ENCODE peak calls at places on chromosomes 1 and 21, in nine cellular contexts. One of them, this sample, is unnamed.

GRCh38 chr1:230160957-230161771 is 94.1 kb downstream of the GALNT2 start:
- DNase-seq in esophagus squamous epithelium: no peak
- DNase-seq in suprapubic skin: no peak
- DNase-seq in colonic mucosa: no peak
- DNase-seq in lower lobe of right lung: no peak
- DNase-seq in neural crest cell: no peak
- DNase-seq in uterus: no peak
- DNase-seq in right atrium auricular region: peak
- DNase-seq in choroid plexus epithelial cell: no peak
- DNase-seq in this sample: no peak

GRCh38 chr1:209505044-209505443 is 78.5 kb upstream of the CAMK1G start:
- DNase-seq in esophagus squamous epithelium: no peak
- DNase-seq in choroid plexus epithelial cell: no peak
- DNase-seq in uterus: no peak
- DNase-seq in neural crest cell: no peak
- DNase-seq in lower lobe of right lung: no peak
- DNase-seq in colonic mucosa: no peak
- DNase-seq in suprapubic skin: no peak
- DNase-seq in right atrium auricular region: no peak
- DNase-seq in this sample: no peak

GRCh38 chr21:17640821-17641220 is 28.1 kb upstream of the BTG3 start:
- DNase-seq in uterus: no peak
- DNase-seq in right atrium auricular region: no peak
- DNase-seq in lower lobe of right lung: no peak
- DNase-seq in esophagus squamous epithelium: no peak
- DNase-seq in choroid plexus epithelial cell: no peak
- DNase-seq in colonic mucosa: no peak
- DNase-seq in suprapubic skin: no peak
- DNase-seq in neural crest cell: no peak
- DNase-seq in this sample: no peak

GRCh38 chr1:219302697-219303096 is 129.0 kb downstream of the LYPLAL1 start:
- DNase-seq in uterus: no peak
- DNase-seq in neural crest cell: no peak
- DNase-seq in choroid plexus epithelial cell: no peak
- DNase-seq in colonic mucosa: no peak
- DNase-seq in lower lobe of right lung: no peak
- DNase-seq in right atrium auricular region: no peak
- DNase-seq in suprapubic skin: no peak
- DNase-seq in esophagus squamous epithelium: no peak
- DNase-seq in this sample: no peak

GRCh38 chr1:29639741-29640427 is 403.6 kb downstream of the PTPRU start:
- DNase-seq in right atrium auricular region: no peak
- DNase-seq in uterus: no peak
- DNase-seq in esophagus squamous epithelium: no peak
- DNase-seq in colonic mucosa: no peak
- DNase-seq in neural crest cell: no peak
- DNase-seq in suprapubic skin: peak
- DNase-seq in lower lobe of right lung: no peak
- DNase-seq in choroid plexus epithelial cell: peak
- DNase-seq in this sample: no peak

GRCh38 chr1:234368320-234369032 is 4.8 kb upstream of the COA6 start:
- DNase-seq in right atrium auricular region: no peak
- DNase-seq in neural crest cell: no peak
- DNase-seq in choroid plexus epithelial cell: no peak
- DNase-seq in suprapubic skin: no peak
- DNase-seq in colonic mucosa: no peak
- DNase-seq in lower lobe of right lung: no peak
- DNase-seq in esophagus squamous epithelium: no peak
- DNase-seq in uterus: no peak
- DNase-seq in this sample: no peak

GRCh38 chr1:57422271-57423134 is 1.4 kb downstream of the DAB1 start:
- DNase-seq in suprapubic skin: no peak
- DNase-seq in uterus: no peak
- DNase-seq in neural crest cell: peak
- DNase-seq in colonic mucosa: no peak
- DNase-seq in choroid plexus epithelial cell: peak
- DNase-seq in right atrium auricular region: no peak
- DNase-seq in esophagus squamous epithelium: no peak
- DNase-seq in lower lobe of right lung: no peak
- DNase-seq in this sample: peak

GRCh38 chr1:200367841-200368534 is 41.8 kb downstream of the ZNF281 start:
- DNase-seq in choroid plexus epithelial cell: peak
- DNase-seq in right atrium auricular region: no peak
- DNase-seq in lower lobe of right lung: no peak
- DNase-seq in colonic mucosa: no peak
- DNase-seq in neural crest cell: no peak
- DNase-seq in esophagus squamous epithelium: no peak
- DNase-seq in uterus: no peak
- DNase-seq in suprapubic skin: no peak
- DNase-seq in this sample: no peak

GRCh38 chr1:156725683-156726280 is 2.5 kb upstream of the METTL25B start:
- DNase-seq in neural crest cell: peak
- DNase-seq in suprapubic skin: peak
- DNase-seq in colonic mucosa: peak
- DNase-seq in choroid plexus epithelial cell: peak
- DNase-seq in right atrium auricular region: peak
- DNase-seq in uterus: peak
- DNase-seq in esophagus squamous epithelium: no peak
- DNase-seq in lower lobe of right lung: peak
- DNase-seq in this sample: peak

GRCh38 chr1:111139234-111139955 is 498 bp downstream of the DRAM2 start:
- DNase-seq in choroid plexus epithelial cell: peak
- DNase-seq in lower lobe of right lung: no peak
- DNase-seq in esophagus squamous epithelium: no peak
- DNase-seq in suprapubic skin: no peak
- DNase-seq in colonic mucosa: peak
- DNase-seq in neural crest cell: peak
- DNase-seq in uterus: no peak
- DNase-seq in right atrium auricular region: no peak
- DNase-seq in this sample: peak

GRCh38 chr21:24870633-24871032 is 736.6 kb downstream of the MRPL39 start:
- DNase-seq in suprapubic skin: no peak
- DNase-seq in lower lobe of right lung: no peak
- DNase-seq in esophagus squamous epithelium: no peak
- DNase-seq in colonic mucosa: no peak
- DNase-seq in uterus: no peak
- DNase-seq in right atrium auricular region: no peak
- DNase-seq in choroid plexus epithelial cell: no peak
- DNase-seq in neural crest cell: no peak
- DNase-seq in this sample: no peak

GRCh38 chr1:207240325-207241095 is 81.0 kb upstream of the CD55 start:
- DNase-seq in colonic mucosa: no peak
- DNase-seq in right atrium auricular region: no peak
- DNase-seq in neural crest cell: no peak
- DNase-seq in suprapubic skin: no peak
- DNase-seq in esophagus squamous epithelium: no peak
- DNase-seq in lower lobe of right lung: no peak
- DNase-seq in uterus: no peak
- DNase-seq in choroid plexus epithelial cell: peak
- DNase-seq in this sample: no peak

GRCh38 chr1:184669400-184669799 is 85.3 kb downstream of the EDEM3 start:
- DNase-seq in uterus: no peak
- DNase-seq in suprapubic skin: no peak
- DNase-seq in colonic mucosa: no peak
- DNase-seq in right atrium auricular region: no peak
- DNase-seq in neural crest cell: no peak
- DNase-seq in esophagus squamous epithelium: no peak
- DNase-seq in lower lobe of right lung: no peak
- DNase-seq in choroid plexus epithelial cell: no peak
- DNase-seq in this sample: no peak

GRCh38 chr1:51941528-51941927 is 49.0 kb downstream of the RAB3B start:
- DNase-seq in choroid plexus epithelial cell: peak
- DNase-seq in lower lobe of right lung: no peak
- DNase-seq in uterus: no peak
- DNase-seq in neural crest cell: no peak
- DNase-seq in right atrium auricular region: no peak
- DNase-seq in esophagus squamous epithelium: no peak
- DNase-seq in suprapubic skin: no peak
- DNase-seq in colonic mucosa: no peak
- DNase-seq in this sample: no peak

GRCh38 chr1:51937112-51937511 is 53.4 kb downstream of the RAB3B start:
- DNase-seq in choroid plexus epithelial cell: no peak
- DNase-seq in colonic mucosa: no peak
- DNase-seq in lower lobe of right lung: no peak
- DNase-seq in suprapubic skin: no peak
- DNase-seq in uterus: no peak
- DNase-seq in neural crest cell: no peak
- DNase-seq in esophagus squamous epithelium: no peak
- DNase-seq in right atrium auricular region: no peak
- DNase-seq in this sample: no peak

GRCh38 chr1:51942281-51942680 is 48.2 kb downstream of the RAB3B start:
- DNase-seq in choroid plexus epithelial cell: no peak
- DNase-seq in colonic mucosa: no peak
- DNase-seq in neural crest cell: no peak
- DNase-seq in suprapubic skin: no peak
- DNase-seq in right atrium auricular region: no peak
- DNase-seq in lower lobe of right lung: no peak
- DNase-seq in uterus: no peak
- DNase-seq in esophagus squamous epithelium: no peak
- DNase-seq in this sample: no peak

GRCh38 chr1:51936531-51936930 is 54.0 kb downstream of the RAB3B start:
- DNase-seq in colonic mucosa: no peak
- DNase-seq in right atrium auricular region: no peak
- DNase-seq in lower lobe of right lung: no peak
- DNase-seq in neural crest cell: no peak
- DNase-seq in uterus: no peak
- DNase-seq in esophagus squamous epithelium: no peak
- DNase-seq in suprapubic skin: no peak
- DNase-seq in choroid plexus epithelial cell: peak
- DNase-seq in this sample: no peak
- TF ChIP-seq CTCF in colonic mucosa: no peak
- TF ChIP-seq CTCF in right atrium auricular region: no peak
- TF ChIP-seq CTCF in lower lobe of right lung: no peak
- TF ChIP-seq CTCF in neural crest cell: no peak
- TF ChIP-seq CTCF in uterus: no peak
- TF ChIP-seq CTCF in esophagus squamous epithelium: no peak
- TF ChIP-seq CTCF in suprapubic skin: no peak
- TF ChIP-seq CTCF in choroid plexus epithelial cell: peak
- TF ChIP-seq CTCF in this sample: no peak

DNA sequence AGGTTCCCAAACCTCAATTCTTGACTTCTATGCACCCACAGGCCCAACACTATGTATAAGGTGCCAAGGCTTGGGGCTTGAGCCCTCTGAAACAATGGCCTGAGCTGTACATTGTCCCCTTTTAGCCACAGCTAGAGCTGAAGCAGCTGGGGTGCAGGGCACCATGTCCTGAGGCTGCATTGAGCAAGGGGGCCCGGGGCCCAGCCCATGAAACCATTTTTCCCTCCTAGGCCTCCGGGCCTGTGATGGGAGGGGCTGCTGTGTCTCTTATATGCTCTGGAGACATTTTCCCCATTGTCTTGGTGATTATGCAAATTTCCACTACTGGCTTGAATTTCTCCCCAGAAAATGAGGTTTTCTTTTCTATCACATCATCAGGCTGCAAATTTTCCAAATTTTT is 155.5 kb downstream of the FASLG start:
- DNase-seq in choroid plexus epithelial cell: no peak
- DNase-seq in uterus: no peak
- DNase-seq in lower lobe of right lung: no peak
- DNase-seq in suprapubic skin: no peak
- DNase-seq in right atrium auricular region: no peak
- DNase-seq in neural crest cell: no peak
- DNase-seq in esophagus squamous epithelium: no peak
- DNase-seq in colonic mucosa: no peak
- DNase-seq in this sample: no peak
- TF ChIP-seq CTCF in choroid plexus epithelial cell: no peak
- TF ChIP-seq CTCF in uterus: no peak
- TF ChIP-seq CTCF in lower lobe of right lung: no peak
- TF ChIP-seq CTCF in suprapubic skin: no peak
- TF ChIP-seq CTCF in right atrium auricular region: no peak
- TF ChIP-seq CTCF in neural crest cell: no peak
- TF ChIP-seq CTCF in esophagus squamous epithelium: no peak
- TF ChIP-seq CTCF in colonic mucosa: no peak
- TF ChIP-seq CTCF in this sample: no peak

DNA sequence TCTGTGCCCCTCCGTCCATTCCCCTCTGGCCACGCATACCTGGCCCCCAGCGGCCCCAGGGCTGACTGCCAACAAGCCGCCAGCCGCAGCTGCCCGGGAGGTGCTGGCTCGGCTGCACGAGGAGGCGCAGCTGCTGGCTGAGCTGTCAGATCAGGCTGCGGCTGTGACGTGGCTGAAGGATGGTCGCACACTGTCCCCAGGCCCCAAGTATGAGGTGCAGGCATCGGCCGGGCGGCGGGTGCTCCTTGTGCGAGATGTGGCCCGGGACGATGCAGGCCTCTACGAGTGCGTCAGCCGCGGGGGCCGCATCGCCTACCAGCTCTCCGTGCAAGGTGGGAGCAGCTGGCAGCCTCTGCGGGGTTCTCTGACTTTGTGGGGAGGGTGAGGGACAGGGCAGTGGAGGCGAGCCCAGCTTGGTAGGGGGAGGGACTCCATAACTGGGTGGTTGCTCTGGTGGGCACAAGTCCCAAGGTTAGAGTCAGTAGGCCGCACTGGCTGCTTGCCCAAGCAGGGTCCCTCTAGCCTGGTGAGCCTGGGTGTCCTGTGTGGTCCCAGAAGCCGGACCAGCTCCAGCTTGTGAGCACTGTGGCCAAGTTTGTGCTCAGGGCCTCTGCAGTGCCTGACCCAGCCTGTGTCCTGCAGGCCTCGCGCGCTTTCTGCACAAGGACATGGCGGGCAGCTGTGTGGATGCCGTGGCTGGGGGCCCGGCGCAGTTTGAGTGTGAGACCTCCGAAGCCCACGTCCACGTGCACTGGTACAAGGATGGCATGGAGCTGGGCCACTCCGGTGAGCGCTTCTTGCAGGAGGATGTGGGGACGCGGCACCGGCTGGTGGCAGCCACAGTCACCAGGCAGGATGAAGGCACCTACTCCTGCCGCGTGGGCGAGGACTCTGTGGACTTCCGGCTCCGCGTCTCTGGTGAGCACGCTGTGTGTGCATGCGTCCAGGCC is 8.8 kb downstream of the OBSCN start:
- DNase-seq in esophagus squamous epithelium: no peak
- DNase-seq in lower lobe of right lung: peak
- DNase-seq in neural crest cell: no peak
- DNase-seq in right atrium auricular region: peak
- DNase-seq in uterus: no peak
- DNase-seq in suprapubic skin: peak
- DNase-seq in choroid plexus epithelial cell: no peak
- DNase-seq in colonic mucosa: peak
- DNase-seq in this sample: no peak
- TF ChIP-seq CTCF in esophagus squamous epithelium: no peak
- TF ChIP-seq CTCF in lower lobe of right lung: no peak
- TF ChIP-seq CTCF in neural crest cell: no peak
- TF ChIP-seq CTCF in right atrium auricular region: no peak
- TF ChIP-seq CTCF in uterus: no peak
- TF ChIP-seq CTCF in suprapubic skin: no peak
- TF ChIP-seq CTCF in choroid plexus epithelial cell: no peak
- TF ChIP-seq CTCF in colonic mucosa: no peak
- TF ChIP-seq CTCF in this sample: no peak

GRCh38 chr1:12405325-12406217 is 175.7 kb downstream of the VPS13D start:
- DNase-seq in suprapubic skin: no peak
- DNase-seq in right atrium auricular region: peak
- DNase-seq in uterus: peak
- DNase-seq in colonic mucosa: peak
- DNase-seq in lower lobe of right lung: no peak
- DNase-seq in choroid plexus epithelial cell: peak
- DNase-seq in esophagus squamous epithelium: no peak
- DNase-seq in neural crest cell: no peak
- DNase-seq in this sample: no peak
- TF ChIP-seq CTCF in suprapubic skin: no peak
- TF ChIP-seq CTCF in right atrium auricular region: peak
- TF ChIP-seq CTCF in uterus: no peak
- TF ChIP-seq CTCF in colonic mucosa: no peak
- TF ChIP-seq CTCF in lower lobe of right lung: peak
- TF ChIP-seq CTCF in choroid plexus epithelial cell: peak
- TF ChIP-seq CTCF in esophagus squamous epithelium: no peak
- TF ChIP-seq CTCF in neural crest cell: peak
- TF ChIP-seq CTCF in this sample: peak

GRCh38 chr1:99681583-99681982 is 35.7 kb downstream of the PALMD start:
- DNase-seq in right atrium auricular region: no peak
- DNase-seq in colonic mucosa: no peak
- DNase-seq in neural crest cell: no peak
- DNase-seq in lower lobe of right lung: no peak
- DNase-seq in choroid plexus epithelial cell: peak
- DNase-seq in uterus: no peak
- DNase-seq in esophagus squamous epithelium: no peak
- DNase-seq in suprapubic skin: no peak
- DNase-seq in this sample: no peak
- TF ChIP-seq CTCF in right atrium auricular region: peak
- TF ChIP-seq CTCF in colonic mucosa: no peak
- TF ChIP-seq CTCF in neural crest cell: no peak
- TF ChIP-seq CTCF in lower lobe of right lung: no peak
- TF ChIP-seq CTCF in choroid plexus epithelial cell: peak
- TF ChIP-seq CTCF in uterus: no peak
- TF ChIP-seq CTCF in esophagus squamous epithelium: no peak
- TF ChIP-seq CTCF in suprapubic skin: no peak
- TF ChIP-seq CTCF in this sample: no peak